ENCODE peak calls at places on chromosomes 4 and X, in four cellular contexts. H, P, D and M are unnamed samples.

GRCh38 chr4:120082286-120082685 is 15.6 kb upstream of the MAD2L1 start:
- DNase-seq in H (no peak), P (no peak), D (no peak), M (no peak)

GRCh38 chr4:168496834-168497233 is at the start of gene PALLD:
- DNase-seq in H (no peak), D (no peak), P (no peak), M (no peak)

GRCh38 chr4:67871867-67872266 is 11.9 kb downstream of the TMPRSS11D start:
- DNase-seq in D (no peak), H (no peak), P (no peak), M (no peak)

GRCh38 chr4:94339779-94340178 is 2.9 kb downstream of the HPGDS start:
- DNase-seq in H (peak), D (no peak), P (no peak), M (no peak)

GRCh38 chrX:41781500-41781899 is 57.5 kb downstream of the GPR82 start:
- DNase-seq in P (no peak), D (no peak), H (no peak), M (peak)

GRCh38 chr4:181796502-181796901 is 446.7 kb upstream of the TENM3 start:
- DNase-seq in H (no peak), P (no peak), D (no peak), M (peak)

GRCh38 chr4:89997171-89997704 is 102.6 kb downstream of the MMRN1 start:
- DNase-seq in H (no peak), P (no peak), D (no peak), M (no peak)

GRCh38 chr4:158490629-158491028 is 31.1 kb upstream of the RXFP1 start:
- DNase-seq in D (no peak), H (no peak), P (no peak), M (no peak)

GRCh38 chr4:106240699-106241098 is 75.3 kb downstream of the TBCK start:
- DNase-seq in H (no peak), P (no peak), D (no peak), M (no peak)

GRCh38 chr4:94532016-94532789 is 80.5 kb downstream of the PDLIM5 start:
- DNase-seq in H (no peak), P (no peak), D (no peak), M (no peak)

GRCh38 chr4:3833326-3833989 is 67.3 kb downstream of the ADRA2C start:
- DNase-seq in D (no peak), P (no peak), H (no peak), M (no peak)

GRCh38 chrX:136059350-136059749 is 74.1 kb downstream of the SLC9A6 start:
- DNase-seq in P (no peak), D (no peak), H (no peak), M (no peak)

GRCh38 chrX:123779908-123780396 is 47.1 kb upstream of the THOC2 start:
- DNase-seq in P (no peak), H (no peak), D (no peak), M (no peak)

GRCh38 chrX:53684415-53685192 is 1.9 kb downstream of the HUWE1 start:
- DNase-seq in P (no peak), H (no peak), D (no peak), M (peak)

GRCh38 chrX:129714581-129714980 is 24.2 kb upstream of the XPNPEP2 start:
- DNase-seq in D (no peak), H (no peak), P (no peak), M (no peak)

GRCh38 chr4:133741766-133742165 is 459.8 kb downstream of the PABPC4L start:
- DNase-seq in P (no peak), D (no peak), H (no peak), M (no peak)

GRCh38 chr4:67520141-67520540 is 25.2 kb downstream of the CENPC start:
- DNase-seq in D (no peak), H (no peak), P (no peak), M (no peak)

GRCh38 chrX:1535241-1536041 is 1.5 kb downstream of the P2RY8 start:
- DNase-seq in P (no peak), H (peak), D (no peak), M (no peak)

GRCh38 chrX:19017271-19017670 is 33.4 kb upstream of the PHKA2 start:
- DNase-seq in D (peak), P (peak), H (no peak), M (peak)

GRCh38 chr4:43471950-43472349 is 579.4 kb downstream of the GRXCR1 start:
- DNase-seq in D (no peak), P (no peak), H (no peak), M (peak)

GRCh38 chr4:174716986-174717770 is 111.9 kb downstream of the GLRA3 start:
- DNase-seq in P (no peak), H (no peak), D (no peak), M (no peak)

GRCh38 chr4:170014359-170015008 is 11.7 kb downstream of the MFAP3L start:
- DNase-seq in D (no peak), H (no peak), P (no peak), M (no peak)

GRCh38 chr4:174136013-174136412 is 147.5 kb downstream of the FBXO8 start:
- DNase-seq in P (peak), H (no peak), D (no peak), M (peak)